ENCODE peak calls at places on chromosomes 5 and 9, in five cellular contexts. A is PC-3, Y is fibroblast of lung, H is H1, T is mammary epithelial cell. O is an unnamed sample.

GRCh38 chr5:123748239-123748638 is 236.3 kb downstream of the CSNK1G3 start:
- DNase-seq in T (no peak), Y (no peak), A (no peak), H (no peak), O (no peak)

GRCh38 chr9:137456864-137457405 is 2.2 kb downstream of the NSMF start:
- DNase-seq in A (no peak), T (no peak), H (no peak), Y (no peak), O (no peak)

GRCh38 chr5:142640316-142641005 is 45.4 kb downstream of the FGF1 start:
- DNase-seq in Y (no peak), T (no peak), H (no peak), A (no peak), O (no peak)

GRCh38 chr5:14328144-14328543 is 185.0 kb downstream of the TRIO start:
- DNase-seq in T (no peak), A (no peak), Y (no peak), H (no peak), O (no peak)

GRCh38 chr5:6455571-6456200 is 7.0 kb downstream of the UBE2QL1 start:
- DNase-seq in A (no peak), T (no peak), H (no peak), Y (no peak), O (no peak)

GRCh38 chr9:114207845-114208244 is 52.5 kb downstream of the COL27A1 start:
- DNase-seq in Y (no peak), H (no peak), A (no peak), T (no peak), O (no peak)

GRCh38 chr5:88883566-88884434 is 816 bp upstream of the MEF2C start:
- DNase-seq in T (peak; percentile 47), H (peak; percentile 77), Y (peak; percentile 86), A (peak; percentile 67), O (no peak)

GRCh38 chr5:154479160-154479943 is 1.3 kb upstream of the HAND1 start:
- DNase-seq in H (peak; percentile 77), A (no peak), Y (no peak), T (no peak), O (no peak)

GRCh38 chr5:124867064-124867707 is 120.7 kb upstream of the ZNF608 start:
- DNase-seq in H (no peak), A (no peak), Y (no peak), T (peak; percentile 13), O (no peak)

GRCh38 chr5:141914154-141914743 is 9.4 kb upstream of the DELE1 start:
- DNase-seq in Y (no peak), H (peak; percentile 77), A (no peak), T (no peak), O (no peak)

GRCh38 chr9:134341306-134341705 is 15.1 kb downstream of the RXRA start:
- DNase-seq in T (no peak), A (no peak), H (no peak), Y (no peak), O (no peak)

GRCh38 chr5:32201140-32201539 is 27.0 kb upstream of the GOLPH3 start:
- DNase-seq in Y (peak; percentile 55), T (no peak), A (no peak), H (no peak), O (no peak)

GRCh38 chr5:113232667-113233066 is 202.1 kb downstream of the TSSK1B start:
- DNase-seq in A (peak; percentile 21), H (peak; percentile 2), T (no peak), Y (peak; percentile 32), O (no peak)

GRCh38 chr5:141734501-141735231 is 52.6 kb upstream of the ARAP3 start:
- DNase-seq in T (peak; percentile 66), Y (peak; percentile 66), A (peak; percentile 70), H (peak; percentile 87), O (no peak)

GRCh38 chr9:33467526-33467925 is 6.2 kb downstream of the NOL6 start:
- DNase-seq in H (no peak), A (no peak), Y (no peak), T (no peak), O (no peak)

GRCh38 chr5:169503899-169504298 is 79.7 kb upstream of the SPDL1 start:
- DNase-seq in Y (no peak), H (no peak), A (no peak), T (no peak), O (no peak)

GRCh38 chr5:92748072-92748676 is 832.8 kb downstream of the NR2F1-AS1 start:
- DNase-seq in H (no peak), T (no peak), A (no peak), Y (no peak), O (no peak)

GRCh38 chr5:134794819-134795218 is 36.2 kb downstream of the DDX46 start:
- DNase-seq in Y (no peak), A (no peak), T (no peak), H (no peak), O (no peak)

GRCh38 chr5:150021491-150022162 is 21.1 kb downstream of the HMGXB3 start:
- DNase-seq in A (peak; percentile 88), T (peak; percentile 88), H (no peak), Y (peak; percentile 42), O (peak; percentile 62)

GRCh38 chr9:32524558-32525461 is 1.2 kb downstream of the RIGI start:
- DNase-seq in A (peak; percentile 30), H (no peak), Y (no peak), T (peak; percentile 58), O (no peak)

GRCh38 chr5:91188755-91189154 is 194.4 kb downstream of the ARRDC3 start:
- DNase-seq in Y (no peak), A (peak; percentile 34), T (no peak), H (no peak), O (no peak)

DNA sequence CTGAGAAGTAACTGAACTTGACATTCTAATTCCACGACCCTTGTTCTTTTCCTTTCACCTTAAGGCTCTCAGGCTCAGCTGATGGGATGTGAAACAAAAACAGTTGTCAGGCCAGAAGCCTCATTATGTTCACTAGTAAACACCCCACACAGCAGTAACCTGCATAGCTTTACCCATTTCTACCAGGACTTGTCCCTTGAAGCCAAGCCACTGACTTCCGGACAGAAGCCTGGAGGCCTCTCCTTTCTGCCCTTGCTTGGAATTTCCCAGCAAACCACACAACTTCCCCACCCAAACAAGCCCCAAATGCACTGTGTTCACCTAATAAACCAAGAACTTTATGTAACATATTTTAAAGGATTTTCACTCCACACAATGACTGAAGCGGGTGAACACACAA is 19.6 kb downstream of the PRUNE2 start:
- DNase-seq in Y (no peak), H (no peak), T (no peak), A (no peak), O (no peak)
- H2AFZ ChIP-seq in Y (no peak overlapping the region), H (no peak overlapping the region), T (no peak overlapping the region), A (no peak overlapping the region), O (no peak overlapping the region)

DNA sequence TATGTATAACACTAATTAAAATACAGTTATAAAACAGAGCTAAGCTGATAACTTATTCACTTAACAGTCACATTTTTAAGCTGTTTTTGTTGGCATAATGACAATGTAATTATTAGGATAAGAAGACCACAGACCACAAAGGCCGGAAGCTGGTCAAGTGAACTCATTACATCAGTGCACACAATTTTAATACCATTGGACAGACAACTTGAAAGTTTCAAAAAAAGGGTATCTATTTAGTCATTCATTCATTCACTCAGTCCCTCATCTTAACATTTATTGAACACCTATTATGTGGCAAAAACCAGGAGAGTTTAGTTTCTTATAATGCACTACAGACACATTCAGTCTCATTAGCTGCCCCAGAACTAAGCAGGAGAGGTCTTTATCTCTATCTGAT is 11.6 kb downstream of the ERP44 start:
- DNase-seq in H (no peak), A (peak; percentile 64), Y (peak; percentile 65), T (peak; percentile 66), O (no peak)
- H3K79me2 ChIP-seq in H (peaks cover 56% of the 10 kb centered on the region), A (peaks cover 89% of the 10 kb centered on the region), Y (peaks cover 20% of the 10 kb centered on the region), T (peaks cover 78% of the 10 kb centered on the region), O (peaks cover 70% of the 10 kb centered on the region)

GRCh38 chr5:2740051-2740848 is 11.2 kb downstream of the IRX2 start:
- DNase-seq in T (peak; percentile 63), A (no peak), Y (no peak), H (peak; percentile 74), O (no peak)

GRCh38 chr5:2738156-2738699 is 13.2 kb downstream of the IRX2 start:
- DNase-seq in H (no peak), T (no peak), Y (no peak), A (no peak), O (no peak)

GRCh38 chr5:2738700-2739359 is 12.6 kb downstream of the IRX2 start:
- DNase-seq in T (no peak), Y (no peak), A (no peak), H (no peak), O (no peak)

GRCh38 chr5:2740849-2741555 is 10.5 kb downstream of the IRX2 start:
- DNase-seq in H (peak; percentile 61), T (peak; percentile 56), Y (no peak), A (no peak), O (no peak)

DNA sequence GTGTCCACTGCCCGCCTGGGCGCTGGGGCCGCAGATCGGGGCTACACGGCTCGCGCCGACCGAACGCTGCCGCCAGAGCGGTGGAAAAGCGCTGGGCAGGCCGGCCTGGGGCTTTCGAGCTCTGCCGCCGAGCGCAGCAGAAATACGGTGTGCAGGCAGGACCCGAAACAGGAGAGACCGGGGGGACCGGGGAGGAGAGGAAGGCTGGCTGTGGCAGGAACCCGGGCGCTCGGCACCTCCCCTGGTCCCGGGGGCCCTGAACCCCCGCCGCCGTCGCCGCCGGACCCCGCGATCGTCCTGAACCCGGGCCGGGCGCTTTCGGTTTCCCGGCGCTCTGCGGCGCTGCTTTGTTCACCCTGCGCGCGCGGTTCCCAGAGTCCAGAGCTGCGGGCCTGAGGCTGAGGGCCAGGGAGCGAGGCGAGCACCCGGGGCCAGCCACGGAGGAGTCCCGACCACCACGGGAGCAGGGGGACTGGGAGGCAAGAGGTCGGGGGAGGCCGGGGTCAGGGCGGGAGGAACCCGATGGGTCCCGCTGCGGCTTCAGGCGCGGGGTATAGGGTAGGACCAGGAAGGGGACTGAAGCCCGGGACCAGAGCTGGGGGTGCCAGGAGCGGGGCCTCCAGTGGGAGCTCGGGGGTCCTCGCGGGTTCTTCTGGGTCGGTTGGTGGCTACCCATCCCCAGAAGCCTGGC is 12.0 kb downstream of the IRX2 start:
- DNase-seq in T (peak; percentile 68), A (no peak), H (peak; percentile 79), Y (no peak), O (no peak)
- TF ChIP-seq EZH2 in T (no peak), A (no peak), H (peak; percentile 78), Y (no peak), O (no peak)

GRCh38 chr5:166786178-166786577 is 1505.3 kb upstream of the WWC1 start:
- DNase-seq in T (no peak), H (no peak), Y (no peak), A (no peak), O (no peak)
- H2AFZ ChIP-seq in T (no peak overlapping the region), H (no peak overlapping the region), Y (no peak overlapping the region), A (no peak overlapping the region), O (no peak overlapping the region)

GRCh38 chr5:72133212-72133990 is 26.1 kb downstream of the MAP1B start:
- DNase-seq in H (no peak), Y (no peak), A (peak; percentile 76), T (peak; percentile 70), O (no peak)
- H3K79me2 ChIP-seq in H (peaks cover 25% of the 10 kb centered on the region), Y (peaks cover 44% of the 10 kb centered on the region), A (peaks cover 7% of the 10 kb centered on the region), T (no peaks in the 10 kb centered on the region), O (no peaks in the 10 kb centered on the region)